ENCODE peak calls at places on chromosomes 1 and 21, in four cellular contexts. One of them, this sample, is unnamed.

GRCh38 chr1:5659606-5660005 is 332.6 kb downstream of the NPHP4 start:
- DNase-seq in adrenal gland: no peak
- DNase-seq in fibroblast of the aortic adventitia: no peak
- DNase-seq in fibroblast of villous mesenchyme: no peak
- DNase-seq in this sample: no peak

GRCh38 chr1:3736131-3736561 is 16.1 kb upstream of the CCDC27 start:
- DNase-seq in adrenal gland: no peak
- DNase-seq in fibroblast of the aortic adventitia: no peak
- DNase-seq in fibroblast of villous mesenchyme: no peak
- DNase-seq in this sample: no peak

GRCh38 chr1:116208136-116208535 is 96.9 kb downstream of the MAB21L3 start:
- DNase-seq in adrenal gland: no peak
- DNase-seq in fibroblast of the aortic adventitia: no peak
- DNase-seq in fibroblast of villous mesenchyme: no peak
- DNase-seq in this sample: no peak

GRCh38 chr1:199046618-199047017 is 407.8 kb downstream of the PTPRC start:
- DNase-seq in adrenal gland: no peak
- DNase-seq in fibroblast of the aortic adventitia: no peak
- DNase-seq in fibroblast of villous mesenchyme: peak; percentile 6
- DNase-seq in this sample: peak; percentile 25

GRCh38 chr1:65020774-65021173 is 54.4 kb upstream of the JAK1 start:
- DNase-seq in adrenal gland: no peak
- DNase-seq in fibroblast of the aortic adventitia: no peak
- DNase-seq in fibroblast of villous mesenchyme: peak; percentile 17
- DNase-seq in this sample: peak; percentile 26

GRCh38 chr1:235051521-235051920 is 77.1 kb downstream of the TOMM20 start:
- DNase-seq in adrenal gland: peak; percentile 80
- DNase-seq in fibroblast of the aortic adventitia: no peak
- DNase-seq in fibroblast of villous mesenchyme: no peak
- DNase-seq in this sample: no peak

GRCh38 chr1:243292117-243292516 is 36.3 kb downstream of the SDCCAG8 start:
- DNase-seq in adrenal gland: no peak
- DNase-seq in fibroblast of the aortic adventitia: no peak
- DNase-seq in fibroblast of villous mesenchyme: no peak
- DNase-seq in this sample: no peak

GRCh38 chr1:184002071-184002470 is 35.5 kb downstream of the COLGALT2 start:
- DNase-seq in adrenal gland: peak; percentile 65
- DNase-seq in fibroblast of the aortic adventitia: peak; percentile 91
- DNase-seq in fibroblast of villous mesenchyme: peak; percentile 73
- DNase-seq in this sample: peak; percentile 91

GRCh38 chr1:59017501-59018231 is 233.8 kb upstream of the JUN start:
- DNase-seq in adrenal gland: no peak
- DNase-seq in fibroblast of the aortic adventitia: no peak
- DNase-seq in fibroblast of villous mesenchyme: peak; percentile 10
- DNase-seq in this sample: no peak

GRCh38 chr21:34647552-34647951 is 21.2 kb upstream of the CLIC6 start:
- DNase-seq in adrenal gland: no peak
- DNase-seq in fibroblast of the aortic adventitia: no peak
- DNase-seq in fibroblast of villous mesenchyme: no peak
- DNase-seq in this sample: no peak

GRCh38 chr1:117930484-117930883 is 945 bp downstream of the WDR3 start:
- DNase-seq in adrenal gland: no peak
- DNase-seq in fibroblast of the aortic adventitia: no peak
- DNase-seq in fibroblast of villous mesenchyme: peak; percentile 20
- DNase-seq in this sample: no peak

GRCh38 chr1:206131037-206131436 is 13.8 kb upstream of the AVPR1B start:
- DNase-seq in adrenal gland: no peak
- DNase-seq in fibroblast of the aortic adventitia: no peak
- DNase-seq in fibroblast of villous mesenchyme: no peak
- DNase-seq in this sample: no peak

GRCh38 chr1:238789916-238790667 is 596.3 kb upstream of the CHRM3 start:
- DNase-seq in adrenal gland: no peak
- DNase-seq in fibroblast of the aortic adventitia: no peak
- DNase-seq in fibroblast of villous mesenchyme: no peak
- DNase-seq in this sample: no peak

GRCh38 chr1:216812966-216813365 is 89.7 kb upstream of the ESRRG start:
- DNase-seq in adrenal gland: no peak
- DNase-seq in fibroblast of the aortic adventitia: no peak
- DNase-seq in fibroblast of villous mesenchyme: no peak
- DNase-seq in this sample: peak; percentile 2

GRCh38 chr1:18915341-18915740 is 13.0 kb upstream of the ALDH4A1 start:
- DNase-seq in adrenal gland: no peak
- DNase-seq in fibroblast of the aortic adventitia: no peak
- DNase-seq in fibroblast of villous mesenchyme: no peak
- DNase-seq in this sample: no peak

GRCh38 chr1:197285526-197286217 is 17.6 kb downstream of the CRB1 start:
- DNase-seq in adrenal gland: no peak
- DNase-seq in fibroblast of the aortic adventitia: no peak
- DNase-seq in fibroblast of villous mesenchyme: no peak
- DNase-seq in this sample: no peak

GRCh38 chr1:8516793-8517556 is 199.1 kb downstream of the SLC45A1 start:
- DNase-seq in adrenal gland: no peak
- DNase-seq in fibroblast of the aortic adventitia: no peak
- DNase-seq in fibroblast of villous mesenchyme: peak; percentile 47
- DNase-seq in this sample: peak; percentile 32

GRCh38 chr1:119808491-119808890 is 2.8 kb downstream of the REG4 start:
- DNase-seq in adrenal gland: no peak
- DNase-seq in fibroblast of the aortic adventitia: peak; percentile 17
- DNase-seq in fibroblast of villous mesenchyme: no peak
- DNase-seq in this sample: no peak

GRCh38 chr1:203475012-203475981 is at the start of gene PRELP:
- DNase-seq in adrenal gland: no peak
- DNase-seq in fibroblast of the aortic adventitia: peak; percentile 58
- DNase-seq in fibroblast of villous mesenchyme: peak; percentile 49
- DNase-seq in this sample: no peak

DNA sequence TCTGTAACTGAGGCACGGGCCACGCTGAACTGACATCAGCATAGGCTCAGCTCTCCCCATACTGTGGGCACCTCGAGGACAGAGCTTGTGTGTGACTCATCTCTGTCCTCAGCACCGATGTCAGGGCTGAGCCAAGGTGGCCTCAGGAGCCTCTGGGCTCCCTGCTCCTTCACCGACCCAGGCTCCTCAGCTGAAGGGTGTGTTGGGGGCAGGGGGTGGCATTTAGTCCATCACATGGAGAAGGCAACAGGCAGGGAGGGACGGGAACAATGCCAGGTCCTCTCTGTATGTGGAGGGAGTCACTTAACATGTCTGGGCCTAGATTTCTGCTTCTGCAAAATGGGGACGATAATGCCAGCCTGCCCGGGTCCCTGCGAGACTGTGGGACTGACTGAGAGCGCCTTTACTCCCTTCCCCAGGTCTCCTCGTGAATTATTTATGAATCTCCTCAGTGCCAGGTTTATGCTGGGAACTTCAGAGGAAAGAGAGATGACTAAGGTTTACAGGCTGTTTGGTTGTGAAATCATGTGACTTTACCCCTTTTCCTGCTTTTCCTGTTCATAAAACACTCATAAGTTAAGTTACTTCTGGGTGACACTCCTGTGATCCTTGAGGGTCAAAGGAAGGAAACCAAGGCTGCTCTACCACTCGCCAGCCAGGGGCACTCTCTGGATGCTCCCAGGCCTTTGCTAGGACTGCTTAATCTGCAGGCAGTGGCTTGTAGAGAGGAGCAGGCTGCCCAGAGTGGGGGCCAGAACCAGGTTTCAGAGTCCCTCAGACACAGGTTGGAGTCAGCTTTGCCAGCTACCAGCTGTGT is 16.2 kb downstream of the TTC39A start:
- DNase-seq in adrenal gland: peak; percentile 88
- DNase-seq in fibroblast of the aortic adventitia: peak; percentile 84
- DNase-seq in fibroblast of villous mesenchyme: peak; percentile 85
- DNase-seq in this sample: peak; percentile 86
- TF ChIP-seq CTCF in adrenal gland: no peak
- TF ChIP-seq CTCF in fibroblast of the aortic adventitia: no peak
- TF ChIP-seq CTCF in fibroblast of villous mesenchyme: no peak
- TF ChIP-seq CTCF in this sample: no peak

DNA sequence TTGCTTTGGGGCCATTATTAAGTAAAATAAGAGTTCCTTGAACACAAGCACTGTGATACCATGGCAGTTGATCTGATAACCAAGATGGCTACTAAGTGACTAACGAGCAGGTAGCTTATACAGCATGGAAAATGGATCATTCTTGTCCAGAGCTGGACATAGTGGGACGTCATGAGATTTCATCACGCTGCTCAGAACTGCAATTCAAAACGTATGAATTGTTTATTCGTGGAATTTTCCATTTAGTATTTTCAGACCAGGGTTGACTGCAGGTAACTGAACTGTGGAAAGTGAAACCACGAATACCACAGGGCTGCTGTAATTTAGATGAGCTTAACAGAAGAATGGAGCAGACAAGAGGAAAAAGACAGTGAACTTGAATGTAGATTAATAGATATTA is 38.9 kb downstream of the CCDC18 start:
- DNase-seq in adrenal gland: no peak
- DNase-seq in fibroblast of the aortic adventitia: no peak
- DNase-seq in fibroblast of villous mesenchyme: peak; percentile 10
- DNase-seq in this sample: no peak
- H3K4me3 ChIP-seq in adrenal gland: no peak overlapping the region
- H3K4me3 ChIP-seq in fibroblast of the aortic adventitia: no peak overlapping the region
- H3K4me3 ChIP-seq in fibroblast of villous mesenchyme: no peak overlapping the region
- H3K4me3 ChIP-seq in this sample: no peak overlapping the region

GRCh38 chr1:50333595-50333974 is 89.7 kb downstream of the DMRTA2 start:
- DNase-seq in adrenal gland: peak; percentile 39
- DNase-seq in fibroblast of the aortic adventitia: peak; percentile 2
- DNase-seq in fibroblast of villous mesenchyme: peak; percentile 24
- DNase-seq in this sample: peak; percentile 31
- TF ChIP-seq CTCF in adrenal gland: peak; percentile 54
- TF ChIP-seq CTCF in fibroblast of the aortic adventitia: peak; percentile 58
- TF ChIP-seq CTCF in fibroblast of villous mesenchyme: peak; percentile 60
- TF ChIP-seq CTCF in this sample: peak; percentile 27

DNA sequence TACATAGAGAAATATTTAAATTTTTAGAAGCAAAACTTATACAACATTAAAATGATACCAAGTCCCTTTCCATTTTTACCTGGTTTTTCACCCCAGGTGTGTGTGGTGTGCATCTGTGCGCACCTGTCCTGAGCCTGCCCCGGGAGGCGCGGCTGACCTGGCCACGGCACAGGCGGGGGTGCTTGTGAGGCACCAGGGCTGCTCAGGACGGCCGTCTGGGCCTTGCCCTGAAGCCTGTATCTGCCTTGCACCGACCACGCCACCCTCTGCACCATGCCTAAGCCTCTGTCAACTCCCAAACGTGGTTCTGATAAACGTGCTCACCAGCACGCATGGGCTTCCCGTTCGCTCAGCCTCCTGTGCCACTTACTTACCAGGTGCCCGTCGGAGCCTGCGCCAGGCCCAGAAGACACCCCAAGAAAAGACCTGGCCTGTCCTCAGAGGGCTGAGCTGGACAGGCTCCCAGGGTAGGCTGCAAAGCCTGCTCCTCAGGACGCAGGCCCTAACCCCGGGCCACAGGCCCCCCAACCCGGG is 20.9 kb downstream of the PANK4 start:
- DNase-seq in adrenal gland: no peak
- DNase-seq in fibroblast of the aortic adventitia: no peak
- DNase-seq in fibroblast of villous mesenchyme: no peak
- DNase-seq in this sample: no peak
- H3K4me3 ChIP-seq in adrenal gland: no peak overlapping the region
- H3K4me3 ChIP-seq in fibroblast of the aortic adventitia: no peak overlapping the region
- H3K4me3 ChIP-seq in fibroblast of villous mesenchyme: no peak overlapping the region
- H3K4me3 ChIP-seq in this sample: no peak overlapping the region

DNA sequence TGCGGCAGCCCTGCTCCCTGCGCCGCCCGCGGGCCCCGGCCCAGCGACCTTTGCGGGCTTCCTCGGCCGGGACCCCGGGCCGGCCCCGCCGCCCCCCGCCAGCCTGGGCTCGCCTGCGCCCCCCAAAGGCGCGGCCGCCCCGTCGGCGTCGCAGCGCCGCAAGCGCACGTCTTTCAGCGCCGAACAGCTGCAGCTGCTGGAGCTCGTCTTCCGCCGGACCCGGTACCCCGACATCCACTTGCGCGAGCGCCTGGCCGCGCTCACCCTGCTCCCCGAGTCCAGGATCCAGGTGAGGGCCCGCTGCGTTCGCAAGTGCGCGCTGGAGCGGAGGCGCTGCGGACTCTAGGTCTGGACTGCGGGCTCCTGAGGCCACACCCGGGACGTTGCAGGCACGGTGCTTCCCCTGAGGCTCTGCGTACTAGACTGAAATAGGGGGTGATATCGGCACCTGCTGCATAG is 351 bp downstream of the MIXL1 start:
- DNase-seq in adrenal gland: no peak
- DNase-seq in fibroblast of the aortic adventitia: no peak
- DNase-seq in fibroblast of villous mesenchyme: peak; percentile 8
- DNase-seq in this sample: peak; percentile 10
- TF ChIP-seq CTCF in adrenal gland: no peak
- TF ChIP-seq CTCF in fibroblast of the aortic adventitia: no peak
- TF ChIP-seq CTCF in fibroblast of villous mesenchyme: no peak
- TF ChIP-seq CTCF in this sample: no peak

GRCh38 chr1:47683402-47683801 is 245.6 kb downstream of the FOXD2 start:
- DNase-seq in adrenal gland: no peak
- DNase-seq in fibroblast of the aortic adventitia: no peak
- DNase-seq in fibroblast of villous mesenchyme: no peak
- DNase-seq in this sample: no peak
- H3K4me3 ChIP-seq in adrenal gland: no peak overlapping the region
- H3K4me3 ChIP-seq in fibroblast of the aortic adventitia: no peak overlapping the region
- H3K4me3 ChIP-seq in fibroblast of villous mesenchyme: no peak overlapping the region
- H3K4me3 ChIP-seq in this sample: no peak overlapping the region

DNA sequence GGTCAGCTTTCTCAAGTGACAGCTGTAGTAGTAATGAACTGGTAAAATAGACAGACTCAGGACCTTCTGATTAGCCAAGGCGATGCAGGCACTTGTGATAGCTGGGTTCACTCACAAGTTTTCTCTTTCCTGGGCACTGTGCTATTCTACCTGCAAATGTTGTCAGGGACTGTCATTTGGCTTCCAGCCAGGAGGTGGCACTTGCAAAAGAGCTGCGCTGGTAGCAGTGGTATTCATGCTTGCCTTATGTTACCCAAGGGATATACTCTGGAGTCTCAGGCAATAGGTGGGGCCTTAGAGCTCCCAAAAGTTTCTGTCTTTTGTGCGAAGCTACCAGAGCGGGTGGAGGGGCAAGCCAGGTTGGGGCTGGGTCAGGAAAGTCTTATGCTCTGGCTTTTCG is 23.5 kb downstream of the IFI44 start:
- DNase-seq in adrenal gland: no peak
- DNase-seq in fibroblast of the aortic adventitia: no peak
- DNase-seq in fibroblast of villous mesenchyme: no peak
- DNase-seq in this sample: no peak
- TF ChIP-seq CTCF in adrenal gland: no peak
- TF ChIP-seq CTCF in fibroblast of the aortic adventitia: no peak
- TF ChIP-seq CTCF in fibroblast of villous mesenchyme: no peak
- TF ChIP-seq CTCF in this sample: no peak

GRCh38 chr1:33269621-33270020 is 13.3 kb downstream of the ZNF362 start:
- DNase-seq in adrenal gland: no peak
- DNase-seq in fibroblast of the aortic adventitia: no peak
- DNase-seq in fibroblast of villous mesenchyme: no peak
- DNase-seq in this sample: no peak
- H3K4me3 ChIP-seq in adrenal gland: no peak overlapping the region
- H3K4me3 ChIP-seq in fibroblast of the aortic adventitia: no peak overlapping the region
- H3K4me3 ChIP-seq in fibroblast of villous mesenchyme: no peak overlapping the region
- H3K4me3 ChIP-seq in this sample: no peak overlapping the region

DNA sequence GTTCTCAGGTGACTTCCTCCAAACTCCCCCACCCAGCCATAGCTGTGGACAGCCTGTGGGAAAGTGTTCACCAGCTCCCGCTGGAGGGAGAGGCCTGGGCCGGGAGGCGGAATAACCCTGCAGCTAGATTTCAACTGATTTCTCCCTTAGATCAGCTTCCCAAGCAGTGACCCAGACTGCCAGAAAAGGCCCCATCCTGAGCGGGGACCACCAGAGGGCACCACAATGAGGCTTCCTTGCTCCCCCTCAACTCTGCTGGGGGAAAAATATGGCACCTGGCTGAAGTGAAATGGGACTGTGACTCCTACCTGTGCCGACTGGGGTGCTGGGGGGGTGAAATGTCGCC is 50.8 kb downstream of the RHBG start:
- DNase-seq in adrenal gland: no peak
- DNase-seq in fibroblast of the aortic adventitia: no peak
- DNase-seq in fibroblast of villous mesenchyme: no peak
- DNase-seq in this sample: no peak
- TF ChIP-seq CTCF in adrenal gland: no peak
- TF ChIP-seq CTCF in fibroblast of the aortic adventitia: no peak
- TF ChIP-seq CTCF in fibroblast of villous mesenchyme: no peak
- TF ChIP-seq CTCF in this sample: no peak

This sample was measured in fibroblast of pulmonary artery.